ENCODE peak calls at places on chromosomes 3 and 15, in five cellular contexts. V is bronchial epithelial cell, H is GM12864, J is HL-60, Z is cardiac fibroblast. S is an unnamed sample.

GRCh38 chr15:53791616-53792015 is 32.2 kb upstream of the WDR72 start:
- DNase-seq in V (no peak), H (no peak), J (no peak), Z (no peak), S (no peak)

GRCh38 chr3:14194865-14195264 is 16.2 kb downstream of the LSM3 start:
- DNase-seq in V (no peak), H (no peak), J (no peak), Z (no peak), S (no peak)

GRCh38 chr3:69445498-69445897 is 59.6 kb upstream of the FRMD4B start:
- DNase-seq in V (no peak), H (no peak), J (no peak), Z (no peak), S (no peak)

GRCh38 chr3:101143002-101143401 is 149.8 kb upstream of the ABI3BP start:
- DNase-seq in V (no peak), H (no peak), J (no peak), Z (no peak), S (no peak)

GRCh38 chr3:168864107-168865021 is 768.6 kb upstream of the GOLIM4 start:
- DNase-seq in V (no peak), H (no peak), J (no peak), Z (no peak), S (no peak)

GRCh38 chr3:62211675-62212429 is 161.5 kb downstream of the FEZF2 start:
- DNase-seq in V (no peak), H (no peak), J (no peak), Z (no peak), S (no peak)

GRCh38 chr3:185992801-185993467 is 55.1 kb upstream of the TRA2B start:
- DNase-seq in V (no peak), H (no peak), J (no peak), Z (peak), S (no peak)

GRCh38 chr3:156507285-156507684 is 47.6 kb downstream of the SSR3 start:
- DNase-seq in V (peak), H (no peak), J (no peak), Z (peak), S (no peak)

GRCh38 chr15:91921188-91921820 is 67.8 kb downstream of the SLCO3A1 start:
- DNase-seq in V (peak), H (no peak), J (no peak), Z (peak), S (no peak)

GRCh38 chr3:45608885-45609284 is 14.3 kb downstream of the LIMD1 start:
- DNase-seq in V (peak), H (no peak), J (no peak), Z (peak), S (no peak)

GRCh38 chr3:22089284-22089683 is 338.3 kb upstream of the ZNF385D start:
- DNase-seq in V (peak), H (peak), J (no peak), Z (peak), S (no peak)

GRCh38 chr15:75042730-75043508 is 19.5 kb downstream of the PPCDC start:
- DNase-seq in V (peak), H (peak), J (peak), Z (peak), S (peak)

GRCh38 chr3:29245441-29245840 is 35.4 kb upstream of the RBMS3 start:
- DNase-seq in V (peak), H (no peak), J (no peak), Z (peak), S (no peak)

GRCh38 chr3:146078031-146078430 is 83.0 kb downstream of the PLOD2 start:
- DNase-seq in V (no peak), H (no peak), J (no peak), Z (peak), S (no peak)

GRCh38 chr15:89364741-89365450 is 30.3 kb upstream of the POLG start:
- DNase-seq in V (no peak), H (no peak), J (no peak), Z (no peak), S (no peak)

GRCh38 chr3:16151109-16151508 is 23.4 kb upstream of the GALNT15 start:
- DNase-seq in V (peak), H (no peak), J (no peak), Z (peak), S (no peak)

GRCh38 chr3:184582583-184582982 is 21.0 kb downstream of the EPHB3 start:
- DNase-seq in V (no peak), H (no peak), J (no peak), Z (peak), S (no peak)

GRCh38 chr15:51135276-51135675 is 40.6 kb upstream of the TNFAIP8L3 start:
- DNase-seq in V (no peak), H (no peak), J (no peak), Z (no peak), S (no peak)

GRCh38 chr3:30681276-30682211 is 75.1 kb downstream of the TGFBR2 start:
- DNase-seq in V (peak), H (no peak), J (no peak), Z (peak), S (no peak)

GRCh38 chr3:179819379-179819778 is 166.5 kb downstream of the USP13 start:
- DNase-seq in V (no peak), H (no peak), J (no peak), Z (no peak), S (no peak)

GRCh38 chr15:82851981-82852511 is 42.6 kb downstream of the WHAMM start:
- DNase-seq in V (no peak), H (no peak), J (no peak), Z (peak), S (no peak)

GRCh38 chr15:48285329-48286214 is 45.7 kb upstream of the DUT start:
- DNase-seq in V (peak), H (peak), J (peak), Z (peak), S (peak)

GRCh38 chr3:185813691-185814215 is 11.1 kb downstream of the IGF2BP2 start:
- DNase-seq in V (peak), H (no peak), J (no peak), Z (peak), S (no peak)

GRCh38 chr15:39270221-39270835 is 310.6 kb upstream of the THBS1 start:
- DNase-seq in V (no peak), H (no peak), J (no peak), Z (no peak), S (no peak)

GRCh38 chr15:90650117-90650955 is 66.8 kb upstream of the BLM start:
- DNase-seq in V (no peak), H (no peak), J (no peak), Z (peak), S (no peak)

GRCh38 chr3:112699436-112699978 is 58.6 kb upstream of the CCDC80 start:
- DNase-seq in V (peak), H (no peak), J (no peak), Z (peak), S (no peak)

GRCh38 chr3:187064210-187065115 is 74.8 kb downstream of the RPL39L start:
- DNase-seq in V (peak), H (no peak), J (peak), Z (peak), S (no peak)

GRCh38 chr15:66997212-66997611 is 68.2 kb upstream of the SMAD3 start:
- DNase-seq in V (peak), H (no peak), J (no peak), Z (peak), S (no peak)

GRCh38 chr15:63894662-63894949 is 60.9 kb upstream of the HERC1 start:
- DNase-seq in V (no peak), H (no peak), J (no peak), Z (no peak), S (no peak)

GRCh38 chr15:49273734-49274318 is 103.8 kb downstream of the GALK2 start:
- DNase-seq in V (peak), H (no peak), J (no peak), Z (peak), S (no peak)

GRCh38 chr3:13480340-13481318 is 523 bp downstream of the HDAC11 start:
- DNase-seq in V (no peak), H (no peak), J (no peak), Z (no peak), S (peak)

GRCh38 chr15:62485170-62485720 is 320.2 kb upstream of the C2CD4B start:
- DNase-seq in V (no peak), H (no peak), J (no peak), Z (no peak), S (no peak)

GRCh38 chr3:192121921-192122320 is 605.4 kb downstream of the FGF12 start:
- DNase-seq in V (no peak), H (no peak), J (no peak), Z (peak), S (no peak)

GRCh38 chr3:170367797-170368196 is 10.3 kb downstream of the SKIL start:
- DNase-seq in V (no peak), H (no peak), J (no peak), Z (no peak), S (peak)

DNA sequence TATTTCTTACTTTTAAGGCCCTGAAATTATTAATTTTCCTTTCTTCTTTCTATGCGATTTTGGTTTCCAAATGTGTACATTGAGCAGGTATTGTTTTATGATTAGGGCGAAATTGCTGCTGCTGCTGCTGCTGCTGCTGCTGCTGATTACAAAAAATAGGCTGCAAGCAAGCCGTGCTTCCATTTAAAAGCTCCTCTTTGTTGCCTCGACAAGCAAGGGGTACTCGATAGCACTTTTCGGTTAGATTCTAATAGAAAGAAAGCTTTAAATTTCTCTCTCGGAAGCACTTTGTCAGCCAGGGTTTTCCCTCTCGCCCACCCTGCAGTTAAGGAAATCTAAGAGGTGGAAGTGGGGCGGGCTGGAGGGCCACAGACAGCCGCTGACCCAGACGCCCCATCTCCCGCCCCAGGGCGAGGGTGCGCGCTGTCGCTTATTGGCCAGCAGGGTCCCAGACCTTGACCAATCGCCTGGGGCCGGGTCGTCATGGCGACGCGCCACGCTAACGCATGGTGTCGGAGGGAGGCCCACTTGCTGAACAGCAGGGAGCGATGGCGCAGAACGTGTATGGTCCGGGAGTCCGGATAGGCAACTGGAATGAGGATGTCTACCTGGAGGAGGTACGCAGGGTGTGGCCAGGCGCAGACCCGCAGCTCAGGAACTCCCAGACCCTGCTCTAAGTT is at the start of gene CFAP161:
- DNase-seq in V (peak), H (no peak), J (no peak), Z (peak), S (peak)
- TF ChIP-seq CTCF in V (peak), H (no peak), J (no peak), Z (no peak), S (no peak)

GRCh38 chr15:65875458-65875857 is 6.2 kb downstream of the RAB11A start:
- DNase-seq in V (no peak), H (no peak), J (no peak), Z (no peak), S (no peak)
- TF ChIP-seq CTCF in V (no peak), H (no peak), J (no peak), Z (no peak), S (no peak)

GRCh38 chr3:172097585-172097984 is 58.2 kb downstream of the FNDC3B start:
- DNase-seq in V (no peak), H (no peak), J (no peak), Z (no peak), S (no peak)

GRCh38 chr3:172099495-172099808 is 60.1 kb downstream of the FNDC3B start:
- DNase-seq in V (no peak), H (no peak), J (no peak), Z (no peak), S (no peak)

GRCh38 chr3:172094621-172095557 is 55.5 kb downstream of the FNDC3B start:
- DNase-seq in V (no peak), H (peak), J (no peak), Z (peak), S (peak)

GRCh38 chr3:172098698-172099494 is 59.5 kb downstream of the FNDC3B start:
- DNase-seq in V (peak), H (no peak), J (no peak), Z (no peak), S (no peak)

GRCh38 chr3:172096881-172097420 is 57.6 kb downstream of the FNDC3B start:
- DNase-seq in V (peak), H (no peak), J (peak), Z (peak), S (no peak)
- TF ChIP-seq CTCF in V (no peak), H (no peak), J (no peak), Z (no peak), S (no peak)

GRCh38 chr3:42591811-42592210 is 1.2 kb downstream of the SS18L2 start:
- DNase-seq in V (peak), H (no peak), J (no peak), Z (no peak), S (no peak)

GRCh38 chr3:42590989-42591756 is 513 bp downstream of the SS18L2 start:
- DNase-seq in V (no peak), H (no peak), J (no peak), Z (peak), S (no peak)

GRCh38 chr3:42595682-42596081 is 4.8 kb upstream of the NKTR start:
- DNase-seq in V (no peak), H (no peak), J (no peak), Z (no peak), S (no peak)

GRCh38 chr3:42589382-42590109 is 1.1 kb upstream of the SS18L2 start:
- DNase-seq in V (no peak), H (no peak), J (no peak), Z (no peak), S (no peak)

GRCh38 chr3:42593635-42594034 is 3.0 kb downstream of the SS18L2 start:
- DNase-seq in V (no peak), H (no peak), J (no peak), Z (no peak), S (no peak)
- TF ChIP-seq CTCF in V (no peak), H (no peak), J (no peak), Z (no peak), S (no peak)

GRCh38 chr3:138450704-138451424 is 16.4 kb downstream of the ESYT3 start:
- DNase-seq in V (no peak), H (no peak), J (no peak), Z (no peak), S (no peak)
- TF ChIP-seq CTCF in V (no peak), H (no peak), J (no peak), Z (no peak), S (no peak)

DNA sequence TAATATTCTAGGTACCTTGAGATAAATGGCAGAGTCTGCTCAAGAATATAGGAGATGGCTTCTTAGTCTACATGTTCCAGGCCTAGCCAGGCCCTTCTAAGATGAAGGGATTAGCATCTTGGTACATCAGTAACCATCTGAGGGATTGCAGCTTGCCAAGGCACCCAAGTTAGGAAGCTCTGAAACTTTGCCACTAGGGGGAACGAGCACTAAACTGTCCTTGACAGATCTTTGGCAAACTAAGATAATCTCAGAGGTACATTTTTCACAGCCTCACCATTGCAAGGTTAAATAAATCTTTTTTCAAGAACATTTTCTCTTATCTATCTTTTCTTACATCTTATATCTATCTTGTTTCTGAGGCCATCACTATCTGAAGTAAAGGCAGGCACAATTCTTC is 351.2 kb downstream of the RAP2B start:
- DNase-seq in V (peak), H (no peak), J (no peak), Z (peak), S (no peak)
- TF ChIP-seq CTCF in V (peak), H (peak), J (no peak), Z (peak), S (peak)

GRCh38 chr15:44738340-44738984 is 2.1 kb downstream of the TRIM69 start:
- DNase-seq in V (peak), H (no peak), J (no peak), Z (peak), S (no peak)
- TF ChIP-seq CTCF in V (peak), H (peak), J (peak), Z (peak), S (peak)

S was measured in GM06990.